ENCODE peak calls at places on chromosomes 12 and 14, in eight cellular contexts. M is heart left ventricle, V is tibial nerve, L is esophagus squamous epithelium, Z is lower leg skin, W is A549, K is uterus, Y is endothelial cell of umbilical vein. I is an unnamed sample.

GRCh38 chr12:113425960-113426453 is 3.8 kb downstream of the SDSL start:
- DNase-seq in M (no peak), V (no peak), L (no peak), Z (no peak), W (no peak), K (no peak), Y (no peak), I (no peak)

GRCh38 chr14:55071870-55072640 is 20.6 kb downstream of the MAPK1IP1L start:
- DNase-seq in M (no peak), V (no peak), L (no peak), Z (no peak), W (peak; percentile 32), K (peak; percentile 46), Y (peak; percentile 63), I (no peak)

GRCh38 chr12:22447223-22447622 is 97.1 kb downstream of the C2CD5 start:
- DNase-seq in M (no peak), V (no peak), L (no peak), Z (no peak), W (no peak), K (no peak), Y (no peak), I (no peak)

GRCh38 chr14:89921896-89922548 is 32.5 kb downstream of the EFCAB11 start:
- DNase-seq in M (no peak), V (no peak), L (no peak), Z (no peak), W (no peak), K (no peak), Y (no peak), I (no peak)

GRCh38 chr12:58253663-58254062 is 312.3 kb downstream of the ATP23 start:
- DNase-seq in M (no peak), V (no peak), L (no peak), Z (no peak), W (no peak), K (no peak), Y (peak; percentile 76), I (no peak)

GRCh38 chr12:74780458-74781241 is 243.0 kb downstream of the ATXN7L3B start:
- DNase-seq in M (no peak), V (no peak), L (no peak), Z (no peak), W (no peak), K (no peak), Y (no peak), I (no peak)

GRCh38 chr14:53450871-53451270 is 297.7 kb upstream of the DDHD1 start:
- DNase-seq in M (no peak), V (no peak), L (no peak), Z (no peak), W (peak; percentile 43), K (no peak), Y (peak; percentile 42), I (no peak)

GRCh38 chr12:402127-402456 is 648 bp downstream of the CCDC77 start:
- DNase-seq in M (no peak), V (no peak), L (no peak), Z (no peak), W (peak; percentile 48), K (no peak), Y (peak; percentile 67), I (no peak)

GRCh38 chr12:49131973-49132461 is 822 bp upstream of the TUBA1B start:
- DNase-seq in M (no peak), V (peak; percentile 8), L (no peak), Z (no peak), W (no peak), K (no peak), Y (peak; percentile 62), I (no peak)

GRCh38 chr12:105262461-105263184 is 26.6 kb upstream of the APPL2 start:
- DNase-seq in M (no peak), V (no peak), L (no peak), Z (no peak), W (no peak), K (no peak), Y (no peak), I (no peak)

GRCh38 chr12:58030566-58031279 is 89.4 kb downstream of the ATP23 start:
- DNase-seq in M (no peak), V (no peak), L (no peak), Z (no peak), W (no peak), K (no peak), Y (no peak), I (no peak)

GRCh38 chr12:87152841-87153528 is 876.2 kb downstream of the C12orf50 start:
- DNase-seq in M (no peak), V (no peak), L (no peak), Z (no peak), W (no peak), K (no peak), Y (no peak), I (no peak)

GRCh38 chr14:76806446-76806845 is 6.2 kb downstream of the ANGEL1 start:
- DNase-seq in M (no peak), V (no peak), L (no peak), Z (no peak), W (no peak), K (no peak), Y (no peak), I (no peak)

GRCh38 chr12:42960087-42960527 is 370.6 kb upstream of the PRICKLE1 start:
- DNase-seq in M (no peak), V (no peak), L (no peak), Z (no peak), W (peak; percentile 7), K (no peak), Y (peak; percentile 70), I (no peak)

GRCh38 chr12:53676715-53677611 is 1.1 kb upstream of the ATP5MC2 start:
- DNase-seq in M (peak; percentile 70), V (peak; percentile 34), L (no peak), Z (peak; percentile 89), W (no peak), K (peak; percentile 66), Y (peak; percentile 26), I (peak; percentile 57)

GRCh38 chr12:69555461-69555860 is 29.8 kb upstream of the CCT2 start:
- DNase-seq in M (no peak), V (no peak), L (no peak), Z (no peak), W (peak; percentile 51), K (no peak), Y (no peak), I (no peak)

GRCh38 chr14:105364100-105364708 is 34.1 kb upstream of the TEX22 start:
- DNase-seq in M (no peak), V (no peak), L (no peak), Z (no peak), W (no peak), K (no peak), Y (no peak), I (peak; percentile 57)

GRCh38 chr14:51382506-51382905 is 142.5 kb downstream of the TMX1 start:
- DNase-seq in M (no peak), V (no peak), L (no peak), Z (no peak), W (no peak), K (no peak), Y (no peak), I (no peak)

GRCh38 chr12:86623267-86623666 is 367.1 kb upstream of the MGAT4C start:
- DNase-seq in M (no peak), V (no peak), L (no peak), Z (no peak), W (peak; percentile 32), K (no peak), Y (no peak), I (no peak)

GRCh38 chr12:70609739-70610491 is 27.3 kb downstream of the PTPRB start:
- DNase-seq in M (peak; percentile 78), V (peak; percentile 11), L (no peak), Z (peak; percentile 89), W (peak; percentile 22), K (peak; percentile 19), Y (peak; percentile 79), I (peak; percentile 78)

GRCh38 chr12:126773012-126773411 is 1494.0 kb upstream of the TMEM132C start:
- DNase-seq in M (no peak), V (no peak), L (no peak), Z (no peak), W (no peak), K (no peak), Y (no peak), I (no peak)

GRCh38 chr14:76228138-76228537 is 76.4 kb downstream of the GPATCH2L start:
- DNase-seq in M (no peak), V (no peak), L (no peak), Z (no peak), W (no peak), K (no peak), Y (no peak), I (no peak)

GRCh38 chr12:128660532-128661215 is 163.1 kb downstream of the SLC15A4 start:
- DNase-seq in M (no peak), V (no peak), L (no peak), Z (no peak), W (no peak), K (no peak), Y (no peak), I (no peak)

GRCh38 chr14:100669468-100669867 is 57.2 kb upstream of the DLK1 start:
- DNase-seq in M (peak; percentile 26), V (no peak), L (no peak), Z (no peak), W (no peak), K (no peak), Y (no peak), I (no peak)

GRCh38 chr12:26696048-26696612 is 136.9 kb downstream of the ITPR2 start:
- DNase-seq in M (no peak), V (no peak), L (no peak), Z (no peak), W (no peak), K (no peak), Y (no peak), I (no peak)
- H3K4me3 ChIP-seq in M (no peak overlapping the region), V (no peak overlapping the region), L (no peak overlapping the region), Z (no peak overlapping the region), W (no peak overlapping the region), K (no peak overlapping the region), Y (no peak overlapping the region), I (no peak overlapping the region)

GRCh38 chr14:39181693-39182047 is 6.6 kb downstream of the PNN start:
- DNase-seq in M (no peak), V (no peak), L (no peak), Z (no peak), W (no peak), K (no peak), Y (no peak), I (no peak)
- TF ChIP-seq POLR2A in M (no peak), V (no peak), L (no peak), Z (no peak), W (no peak), K (no peak), Y (no peak), I (no peak)

DNA sequence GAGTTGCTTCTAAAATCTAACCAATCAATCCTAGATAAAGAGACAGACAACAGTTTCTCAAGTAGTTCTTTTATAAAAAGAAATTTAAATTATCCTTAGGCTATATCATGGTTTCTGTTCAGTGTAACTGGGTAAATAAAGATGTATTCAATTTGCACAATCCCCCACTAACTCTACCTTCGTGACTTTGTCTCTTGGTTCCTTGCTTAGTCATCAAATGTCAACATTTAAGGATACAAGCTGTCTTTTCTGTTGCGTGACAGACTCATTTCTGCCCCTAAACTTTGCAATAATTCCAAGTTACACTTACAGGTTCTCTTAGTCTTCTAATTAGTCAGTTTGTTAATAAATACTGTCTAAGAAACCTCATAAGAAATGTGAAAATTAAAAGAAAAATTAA is 50.6 kb downstream of the SCAF11 start:
- DNase-seq in M (no peak), V (no peak), L (no peak), Z (no peak), W (peak; percentile 26), K (no peak), Y (no peak), I (no peak)
- TF ChIP-seq CTCF in M (no peak), V (no peak), L (no peak), Z (no peak), W (no peak), K (no peak), Y (no peak), I (no peak)

GRCh38 chr14:83129503-83129902 is 1595.8 kb upstream of the SEL1L start:
- DNase-seq in M (no peak), V (no peak), L (no peak), Z (no peak), W (no peak), K (no peak), Y (no peak), I (no peak)

GRCh38 chr14:83133986-83134664 is 1600.5 kb upstream of the SEL1L start:
- DNase-seq in M (no peak), V (no peak), L (no peak), Z (no peak), W (no peak), K (no peak), Y (no peak), I (no peak)
- H3K4me3 ChIP-seq in M (no peak overlapping the region), V (no peak overlapping the region), L (no peak overlapping the region), Z (no peak overlapping the region), W (no peak overlapping the region), K (no peak overlapping the region), Y (no peak overlapping the region), I (no peak overlapping the region)

I was measured in Peyer's patch.